ENCODE peak calls at places on chromosomes 1 and 21, in seven cellular contexts. G, B, X, V, Z, C and S are unnamed samples.

GRCh38 chr1:10522324-10522860 is 47.6 kb downstream of the PEX14 start:
- DNase-seq in Z (no peak), G (no peak), B (no peak), V (no peak), C (no peak), X (no peak), S (no peak)

GRCh38 chr1:23741609-23742008 is 1.7 kb upstream of the ELOA start:
- DNase-seq in X (no peak), C (no peak), V (no peak), B (no peak), G (no peak), Z (no peak), S (no peak)

GRCh38 chr1:41646186-41646585 is 161.7 kb upstream of the EDN2 start:
- DNase-seq in G (no peak), B (no peak), C (no peak), V (no peak), X (no peak), Z (no peak), S (no peak)

GRCh38 chr1:243705585-243705984 is 144.5 kb downstream of the AKT3 start:
- DNase-seq in C (no peak), G (no peak), V (no peak), B (no peak), X (no peak), Z (no peak), S (no peak)

GRCh38 chr1:4166711-4167110 is 266.6 kb upstream of the C1orf174 start:
- DNase-seq in G (no peak), X (no peak), V (no peak), C (no peak), B (no peak), Z (no peak), S (no peak)

GRCh38 chr1:31848381-31848897 is 32.6 kb upstream of the SPOCD1 start:
- DNase-seq in B (no peak), Z (peak; percentile 68), V (no peak), X (no peak), C (no peak), G (no peak), S (peak; percentile 91)

GRCh38 chr1:145975216-145975615 is 10.7 kb downstream of the POLR3GL start:
- DNase-seq in X (no peak), V (no peak), Z (no peak), B (no peak), G (no peak), C (no peak), S (no peak)

GRCh38 chr1:171715813-171716251 is 26.0 kb downstream of the VAMP4 start:
- DNase-seq in Z (no peak), C (peak; percentile 41), B (no peak), V (no peak), G (peak; percentile 60), X (peak; percentile 27), S (no peak)

GRCh38 chr1:199512037-199512710 is 515.3 kb upstream of the NR5A2 start:
- DNase-seq in G (no peak), Z (no peak), B (peak; percentile 54), X (no peak), V (peak; percentile 80), C (peak; percentile 29), S (no peak)

GRCh38 chr1:8962812-8963669 is 17.4 kb downstream of the CA6 start:
- DNase-seq in V (peak; percentile 76), G (peak; percentile 39), B (no peak), C (peak; percentile 95), Z (peak; percentile 45), X (no peak), S (peak; percentile 73)

GRCh38 chr1:61448934-61449368 is 276.0 kb downstream of the TM2D1 start:
- DNase-seq in Z (no peak), G (no peak), X (no peak), B (no peak), V (no peak), C (no peak), S (no peak)

GRCh38 chr1:2179283-2180013 is 15.1 kb downstream of the FAAP20 start:
- DNase-seq in G (no peak), B (no peak), C (no peak), X (no peak), V (no peak), Z (no peak), S (no peak)

GRCh38 chr1:91744973-91745648 is 140.8 kb downstream of the TGFBR3 start:
- DNase-seq in V (no peak), B (no peak), G (no peak), C (no peak), X (no peak), Z (no peak), S (no peak)

GRCh38 chr1:205936846-205937707 is 6.2 kb downstream of the SLC26A9 start:
- DNase-seq in G (peak; percentile 65), Z (no peak), C (no peak), X (peak; percentile 68), V (no peak), B (no peak), S (no peak)

GRCh38 chr1:117732065-117732789 is 126.4 kb downstream of the TENT5C start:
- DNase-seq in G (no peak), B (no peak), X (peak; percentile 49), C (no peak), Z (no peak), V (no peak), S (no peak)

GRCh38 chr1:30522031-30523004 is 201.1 kb downstream of the MATN1 start:
- DNase-seq in C (no peak), V (no peak), G (no peak), X (peak; percentile 8), B (no peak), Z (no peak), S (no peak)

GRCh38 chr1:201511925-201512539 is 5.1 kb upstream of the CSRP1 start:
- DNase-seq in B (no peak), G (no peak), C (peak; percentile 70), X (no peak), V (peak; percentile 54), Z (no peak), S (no peak)

GRCh38 chr1:109298666-109299086 is 8.1 kb downstream of the MYBPHL start:
- DNase-seq in X (peak; percentile 55), V (no peak), Z (no peak), B (no peak), C (no peak), G (peak; percentile 50), S (no peak)

GRCh38 chr1:22710688-22711024 is at the start of gene EPHB2:
- DNase-seq in C (peak; percentile 55), Z (no peak), V (peak; percentile 82), B (no peak), X (peak; percentile 39), G (no peak), S (no peak)

GRCh38 chr21:16829532-16829931 is 683.3 kb upstream of the CXADR start:
- DNase-seq in G (no peak), V (no peak), B (no peak), X (no peak), Z (no peak), C (peak; percentile 63), S (no peak)

GRCh38 chr1:207032528-207033017 is at the start of gene C1orf116:
- DNase-seq in Z (no peak), G (no peak), C (peak; percentile 97), X (no peak), B (no peak), V (peak; percentile 61), S (no peak)

GRCh38 chr1:41160498-41161110 is 81.5 kb downstream of the SCMH1 start:
- DNase-seq in Z (no peak), B (no peak), V (no peak), G (no peak), X (no peak), C (no peak), S (no peak)

DNA sequence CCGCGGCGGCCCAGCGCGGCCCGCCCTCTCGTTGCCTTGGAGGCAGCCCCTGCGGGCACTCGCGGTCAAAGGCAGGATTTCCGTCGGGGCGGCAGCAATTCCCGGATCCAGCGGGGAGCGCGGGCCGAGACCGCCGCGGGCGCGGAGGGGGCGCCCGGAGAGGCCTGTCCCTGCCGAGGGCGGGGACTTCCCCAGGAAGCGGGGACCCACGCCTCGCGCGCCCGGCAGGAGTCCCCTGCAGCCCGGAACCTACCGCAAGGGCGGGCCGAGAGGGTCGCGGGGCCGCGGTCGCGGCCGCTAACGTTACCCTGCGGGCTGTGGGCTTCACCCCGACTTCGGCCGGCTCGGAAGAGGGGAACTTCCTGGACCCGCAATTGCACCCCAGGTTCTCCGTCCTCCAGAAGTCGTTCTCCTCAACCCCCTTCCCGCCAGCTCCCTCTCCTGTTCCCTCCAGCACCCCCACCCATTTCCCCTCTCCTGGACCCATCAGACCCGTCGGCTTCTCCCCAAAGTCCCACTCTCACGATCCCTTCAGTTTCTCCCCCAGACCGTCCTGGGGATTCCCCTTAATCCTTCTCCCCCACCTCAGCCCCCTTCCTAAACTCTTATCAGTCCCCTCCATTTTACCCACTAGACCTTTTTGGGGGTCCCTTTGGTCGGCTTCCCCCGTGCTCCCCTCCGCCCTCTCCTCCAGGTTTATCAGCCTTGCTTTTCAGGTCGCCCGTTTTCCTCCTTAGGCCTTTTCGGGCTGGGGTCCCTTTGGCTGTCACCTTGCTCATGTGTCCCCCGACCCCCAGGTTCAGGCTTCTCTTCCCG is 611 bp downstream of the FGR start:
- DNase-seq in Z (peak; percentile 48), X (no peak), V (peak; percentile 45), C (peak; percentile 61), B (no peak), G (no peak), S (peak; percentile 33)
- H3K27ac ChIP-seq in Z (no peak overlapping the region), X (no peak overlapping the region), V (no peak overlapping the region), C (no peak overlapping the region), B (no peak overlapping the region), G (no peak overlapping the region), S (peak overlapping the region; percentile 66)

DNA sequence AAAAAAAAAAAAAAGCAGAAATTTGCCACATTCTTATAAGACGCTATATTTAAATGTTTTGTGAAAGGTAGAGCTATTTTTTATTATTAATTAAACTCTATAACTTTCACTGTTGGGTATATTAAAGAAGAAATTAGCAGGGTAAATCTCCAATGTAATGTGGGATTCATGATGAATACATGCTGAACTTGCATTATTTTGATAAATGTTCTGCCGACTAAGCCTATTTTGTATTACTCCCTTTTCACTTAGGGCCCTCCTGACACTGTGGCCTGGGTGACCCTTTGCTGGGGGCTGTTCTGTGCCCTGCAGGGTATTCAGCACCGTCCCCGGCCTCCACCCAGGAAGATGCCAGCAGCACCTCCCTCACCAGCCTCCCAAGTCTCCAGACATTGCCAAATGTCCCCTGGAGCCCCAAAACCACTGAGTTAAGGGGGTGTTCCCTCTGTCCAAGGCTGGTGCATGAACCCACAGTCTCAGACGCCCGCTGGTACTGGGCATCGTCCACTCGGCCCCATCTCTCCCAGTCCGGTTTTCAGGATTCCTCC is 22.5 kb downstream of the RSPH1 start:
- DNase-seq in V (no peak), Z (no peak), B (no peak), X (no peak), G (no peak), C (no peak), S (no peak)
- H3K27ac ChIP-seq in V (no peak overlapping the region), Z (no peak overlapping the region), B (no peak overlapping the region), X (no peak overlapping the region), G (no peak overlapping the region), C (no peak overlapping the region), S (no peak overlapping the region)

GRCh38 chr1:15068997-15069396 is 84.5 kb upstream of the TMEM51 start:
- DNase-seq in G (no peak), V (no peak), X (no peak), C (no peak), B (no peak), Z (no peak), S (no peak)
- H3K27ac ChIP-seq in G (no peak overlapping the region), V (no peak overlapping the region), X (no peak overlapping the region), C (no peak overlapping the region), B (no peak overlapping the region), Z (no peak overlapping the region), S (no peak overlapping the region)

DNA sequence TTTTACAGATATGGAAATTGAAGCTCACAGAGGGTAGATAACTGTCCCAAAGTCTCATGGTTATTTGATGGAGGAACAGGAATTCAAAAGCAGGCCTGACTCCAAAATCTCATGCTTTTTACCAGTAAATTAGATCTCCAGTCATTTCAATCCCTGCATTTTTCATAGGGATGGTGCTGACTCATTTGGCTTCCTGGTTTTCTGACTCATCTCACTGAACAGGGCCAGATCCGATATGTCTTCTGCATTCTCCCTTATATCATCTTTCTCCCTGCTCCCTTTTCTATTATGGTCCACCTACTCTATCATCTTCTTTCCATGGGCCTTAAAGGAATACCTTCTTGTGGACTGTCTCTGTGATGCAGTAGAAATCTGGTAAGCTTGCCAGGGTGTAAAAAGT is 187.2 kb downstream of the FGGY start:
- DNase-seq in B (no peak), G (peak; percentile 72), X (peak; percentile 94), V (no peak), C (no peak), Z (no peak), S (no peak)
- H3K27ac ChIP-seq in B (no peak overlapping the region), G (peak overlapping the region; percentile 53), X (peak overlapping the region; percentile 36), V (no peak overlapping the region), C (no peak overlapping the region), Z (no peak overlapping the region), S (no peak overlapping the region)